ENCODE peak calls at places on chromosomes 11 and 22, in four cellular contexts. U is OCI-LY7; K is CD4-positive, alpha-beta memory T cell; F is left lung. B is an unnamed sample. For H3K4me1, the result is how much of the 10 kb centered on the place peaks cover.

GRCh38 chr11:112631333-112631732 is 329.9 kb upstream of the NCAM1 start:
- DNase-seq in K (no peak), F (no peak), U (no peak), B (no peak)

GRCh38 chr11:12160680-12161079 is 50.3 kb downstream of the MICAL2 start:
- DNase-seq in K (no peak), F (no peak), U (no peak), B (no peak)

GRCh38 chr22:35903571-35904331 is 124.9 kb downstream of the RBFOX2 start:
- DNase-seq in K (no peak), U (no peak), F (no peak), B (no peak)

GRCh38 chr22:41091139-41092022 is 1.0 kb upstream of the EP300 start:
- DNase-seq in F (peak), K (peak), U (peak), B (peak)

GRCh38 chr22:36381513-36382079 is 6.2 kb downstream of the MYH9 start:
- DNase-seq in U (no peak), F (no peak), K (no peak), B (no peak)

GRCh38 chr11:120775986-120776682 is 247.8 kb upstream of the TBCEL start:
- DNase-seq in F (no peak), K (no peak), U (no peak), B (no peak)

GRCh38 chr11:128181090-128181485 is 406.3 kb downstream of the ETS1 start:
- DNase-seq in F (no peak), U (no peak), K (no peak), B (no peak)

GRCh38 chr11:73292481-73292880 is 15.6 kb upstream of the ARHGEF17 start:
- DNase-seq in K (no peak), U (no peak), F (no peak), B (no peak)

GRCh38 chr11:76291576-76292526 is 85.5 kb upstream of the WNT11 start:
- DNase-seq in K (no peak), F (peak), U (no peak), B (no peak)

GRCh38 chr11:46826310-46827044 is 19.6 kb downstream of the CKAP5 start:
- DNase-seq in U (peak), K (peak), F (peak), B (peak)

GRCh38 chr11:116837231-116838091 is at the start of gene APOA1:
- DNase-seq in K (no peak), F (no peak), U (no peak), B (peak)

GRCh38 chr22:33922268-33922667 is 2.0 kb upstream of the LARGE1 start:
- DNase-seq in K (no peak), U (peak), F (no peak), B (peak)

GRCh38 chr11:18063131-18063530 is 17.1 kb upstream of the TPH1 start:
- DNase-seq in U (no peak), K (no peak), F (no peak), B (no peak)

GRCh38 chr11:83162377-83162776 is 5.4 kb downstream of the PCF11 start:
- DNase-seq in F (no peak), K (peak), U (peak), B (no peak)

GRCh38 chr11:57763568-57763967 is 2.0 kb downstream of the CTNND1 start:
- DNase-seq in U (no peak), K (no peak), F (no peak), B (no peak)

GRCh38 chr22:20738394-20739089 is 35.4 kb upstream of the SERPIND1 start:
- DNase-seq in U (no peak), F (no peak), K (no peak), B (no peak)

GRCh38 chr11:1300121-1300520 is 9.3 kb downstream of the TOLLIP start:
- DNase-seq in U (no peak), K (no peak), F (no peak), B (no peak)
- H3K4me1 ChIP-seq in U (under half), K (under half), F (half or more), B (under half)

GRCh38 chr11:1830500-1831223 is 4.1 kb upstream of the SYT8 start:
- DNase-seq in F (peak), K (no peak), U (no peak), B (no peak)
- H3K4me1 ChIP-seq in F (half or more), K (under half), U (under half), B (under half)

GRCh38 chr22:38289583-38290082 is 16.8 kb upstream of the TMEM184B start:
- DNase-seq in K (no peak), U (no peak), F (no peak), B (no peak)

GRCh38 chr22:38284042-38284402 is 11.2 kb upstream of the TMEM184B start:
- DNase-seq in K (no peak), F (no peak), U (no peak), B (no peak)

GRCh38 chr22:38282397-38282796 is 9.6 kb upstream of the TMEM184B start:
- DNase-seq in U (no peak), K (no peak), F (no peak), B (no peak)

GRCh38 chr22:38286915-38287669 is 14.3 kb upstream of the TMEM184B start:
- DNase-seq in U (no peak), F (no peak), K (no peak), B (no peak)

GRCh38 chr22:38285015-38285414 is 12.2 kb upstream of the TMEM184B start:
- DNase-seq in U (no peak), K (no peak), F (no peak), B (no peak)
- H3K4me1 ChIP-seq in U (under half), K (under half), F (under half), B (under half)

DNA sequence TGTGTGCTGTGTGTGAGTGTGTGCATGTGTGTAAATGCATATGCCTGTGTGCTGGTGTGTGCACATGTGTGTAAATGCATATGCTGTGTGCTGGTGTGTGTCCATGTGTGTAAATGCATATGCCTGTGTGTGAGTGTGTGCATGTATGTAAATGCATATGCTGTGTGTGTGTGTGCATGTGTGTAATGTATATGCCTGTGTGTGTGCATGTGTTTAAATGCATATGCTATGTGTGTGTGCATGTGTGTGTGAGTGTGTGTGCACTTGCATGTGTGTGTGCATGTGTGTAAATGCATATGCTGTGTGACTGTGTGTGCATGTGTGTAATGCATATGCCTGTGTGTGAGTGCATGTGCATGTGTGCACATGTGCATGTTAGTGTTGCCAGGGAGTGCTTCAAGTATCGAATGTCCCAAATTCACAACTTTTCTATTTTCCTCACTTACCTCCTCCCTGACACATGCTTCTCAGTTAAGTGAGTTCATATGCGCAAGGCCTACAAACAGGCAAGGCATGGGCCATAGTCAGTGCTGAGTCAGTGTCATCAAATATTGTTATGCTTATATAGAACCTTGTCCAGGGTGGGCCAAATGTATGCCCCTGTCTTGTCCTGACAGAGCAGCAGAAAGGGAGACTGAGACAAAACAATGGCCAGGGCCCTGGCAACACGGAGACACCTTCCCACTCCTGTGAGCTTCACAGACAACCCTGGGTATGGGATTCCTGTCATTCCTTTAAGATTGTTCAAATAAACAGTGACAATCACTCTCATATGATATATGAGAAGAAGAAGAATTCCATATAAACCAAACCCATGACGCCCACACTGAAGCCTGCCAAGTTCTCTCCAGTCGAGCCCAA is 38.6 kb downstream of the GGTLC2 start:
- DNase-seq in K (no peak), U (no peak), F (no peak), B (no peak)
- H3K4me1 ChIP-seq in K (under half), U (half or more), F (under half), B (under half)

DNA sequence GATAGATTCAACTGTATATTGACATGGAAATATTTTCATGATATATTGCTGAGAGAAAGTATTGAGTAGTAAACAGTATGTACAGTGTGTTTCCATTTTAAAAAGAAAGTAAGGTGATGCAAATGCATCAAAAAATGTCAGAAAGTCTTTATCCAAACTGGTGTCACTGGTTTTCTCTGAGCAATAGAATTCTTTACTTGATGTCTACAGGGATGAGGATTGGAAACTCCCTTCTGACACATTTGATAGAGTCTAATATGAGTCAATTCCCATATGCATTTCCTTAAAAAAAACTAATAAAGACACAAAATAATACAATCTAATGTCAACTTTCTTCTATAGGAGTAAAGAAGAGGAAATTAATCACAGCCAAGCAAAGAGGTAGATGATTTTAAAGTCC is 18.3 kb upstream of the CCDC179 start:
- DNase-seq in U (no peak), K (no peak), F (no peak), B (no peak)
- H3K4me1 ChIP-seq in U (under half), K (under half), F (under half), B (under half)

GRCh38 chr11:67582026-67582425 is 1.6 kb upstream of the GSTP1 start:
- DNase-seq in K (no peak), F (no peak), U (no peak), B (no peak)
- H3K4me1 ChIP-seq in K (under half), F (half or more), U (half or more), B (under half)

DNA sequence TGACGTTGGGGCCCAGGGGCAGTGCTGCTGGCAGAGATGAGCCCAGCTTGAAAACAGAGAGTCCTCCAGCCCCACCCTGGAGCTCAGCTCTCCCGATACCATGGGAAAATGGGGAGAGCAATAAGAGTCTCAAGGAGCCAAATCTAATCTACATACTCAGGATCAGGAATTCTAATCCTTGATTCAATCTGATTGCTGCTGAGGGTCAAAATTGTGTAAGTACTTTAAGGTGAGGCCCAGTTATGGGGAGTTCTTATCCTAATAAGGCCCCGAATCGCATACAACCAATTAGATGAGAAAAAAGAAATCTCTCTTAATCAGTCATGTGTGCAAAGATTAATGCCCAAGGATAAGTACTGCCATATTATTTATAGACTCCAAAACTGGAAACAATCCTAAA is 202.9 kb downstream of the FAM76B start:
- DNase-seq in K (no peak), U (no peak), F (no peak), B (no peak)
- H3K4me1 ChIP-seq in K (under half), U (under half), F (under half), B (under half)

DNA sequence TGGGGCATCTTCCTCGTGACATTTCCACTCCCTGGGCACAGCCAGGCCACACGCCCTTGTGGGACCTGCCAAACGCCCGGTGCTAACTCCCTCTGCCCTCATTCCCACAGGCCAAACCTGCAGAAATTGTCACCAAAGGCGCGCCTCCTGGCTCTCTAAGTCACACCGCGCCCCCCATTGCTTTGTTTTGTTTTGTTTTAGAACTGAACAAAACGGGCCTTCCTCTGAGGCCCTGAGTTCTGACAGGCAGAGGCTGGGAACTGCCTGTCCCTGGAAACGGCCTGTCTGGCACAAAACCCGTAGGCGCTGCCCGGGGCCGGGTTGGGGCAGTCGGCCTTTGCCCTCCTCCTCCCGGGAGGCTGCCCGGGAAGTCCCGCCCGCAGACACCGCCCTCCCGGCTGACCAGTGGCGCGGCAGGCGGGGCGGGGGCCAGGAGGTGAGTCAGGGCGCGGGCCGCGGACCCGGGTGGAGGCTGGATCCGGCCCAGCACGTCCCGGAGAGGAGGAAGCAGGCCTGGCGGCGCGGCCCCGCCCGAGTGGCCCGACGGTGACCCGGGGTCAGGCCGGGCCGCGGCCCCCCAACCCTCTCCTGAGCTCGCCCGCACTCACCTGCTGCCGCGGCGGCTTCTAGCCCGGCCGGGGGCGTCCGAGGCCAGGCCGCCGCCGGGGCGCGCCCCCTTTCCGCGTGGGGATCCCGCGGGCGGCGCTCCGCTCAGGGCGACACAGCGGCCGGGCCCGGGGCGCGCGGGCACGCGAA is 465 bp downstream of the SUN2 start:
- DNase-seq in F (peak), K (peak), U (peak), B (no peak)
- H3K4me1 ChIP-seq in F (half or more), K (half or more), U (half or more), B (under half)

GRCh38 chr11:92510591-92510990 is 286.0 kb downstream of the FAT3 start:
- DNase-seq in K (no peak), U (no peak), F (no peak), B (no peak)
- H3K4me1 ChIP-seq in K (under half), U (under half), F (under half), B (under half)